ENCODE peak calls at places on chromosomes 3 and 15, in four cellular contexts. One of them, this sample, is unnamed.
A peak's percentile ranks its signal among the peaks of the same experiment; 100 is the strongest.

GRCh38 chr3:157786216-157786615 is 283.0 kb upstream of the VEPH1 start:
- DNase-seq in K562: no peak
- DNase-seq in HepG2: no peak
- DNase-seq in HCT116: no peak
- DNase-seq in this sample: peak; percentile 46

GRCh38 chr15:99122831-99123705 is 18.2 kb downstream of the SYNM start:
- DNase-seq in HepG2: no peak
- DNase-seq in K562: no peak
- DNase-seq in HCT116: no peak
- DNase-seq in this sample: no peak

GRCh38 chr3:71520186-71521020 is 63.1 kb downstream of the FOXP1 start:
- DNase-seq in K562: no peak
- DNase-seq in HepG2: no peak
- DNase-seq in HCT116: no peak
- DNase-seq in this sample: no peak

GRCh38 chr3:152323834-152324233 is 55.1 kb downstream of the MBNL1 start:
- DNase-seq in HepG2: no peak
- DNase-seq in HCT116: no peak
- DNase-seq in K562: no peak
- DNase-seq in this sample: no peak

GRCh38 chr15:45454825-45455224 is 67.7 kb downstream of the SLC30A4 start:
- DNase-seq in HepG2: no peak
- DNase-seq in HCT116: peak; percentile 73
- DNase-seq in K562: no peak
- DNase-seq in this sample: no peak

GRCh38 chr3:131361464-131362421 is 19.8 kb upstream of the NUDT16 start:
- DNase-seq in K562: peak; percentile 83
- DNase-seq in HCT116: peak; percentile 98
- DNase-seq in HepG2: no peak
- DNase-seq in this sample: peak; percentile 67

GRCh38 chr3:133804896-133805295 is 719 bp upstream of the SRPRB start:
- DNase-seq in K562: no peak
- DNase-seq in HepG2: no peak
- DNase-seq in HCT116: no peak
- DNase-seq in this sample: no peak

GRCh38 chr15:39474657-39475056 is 106.2 kb upstream of the THBS1 start:
- DNase-seq in HepG2: no peak
- DNase-seq in HCT116: no peak
- DNase-seq in K562: no peak
- DNase-seq in this sample: no peak

GRCh38 chr3:42544492-42545283 is 37.1 kb downstream of the SEC22C start:
- DNase-seq in HCT116: no peak
- DNase-seq in K562: no peak
- DNase-seq in HepG2: peak; percentile 72
- DNase-seq in this sample: no peak

GRCh38 chr3:88896026-88896425 is 211.4 kb upstream of the EPHA3 start:
- DNase-seq in HCT116: no peak
- DNase-seq in HepG2: no peak
- DNase-seq in K562: no peak
- DNase-seq in this sample: no peak

GRCh38 chr3:112685435-112685834 is 44.5 kb upstream of the CCDC80 start:
- DNase-seq in HepG2: no peak
- DNase-seq in HCT116: no peak
- DNase-seq in K562: no peak
- DNase-seq in this sample: no peak

GRCh38 chr3:45986303-45986982 is 9.2 kb downstream of the FYCO1 start:
- DNase-seq in HepG2: peak; percentile 91
- DNase-seq in K562: no peak
- DNase-seq in HCT116: no peak
- DNase-seq in this sample: peak; percentile 18

GRCh38 chr15:72197460-72198409 is at the start of gene GRAMD2A:
- DNase-seq in K562: no peak
- DNase-seq in HepG2: no peak
- DNase-seq in HCT116: peak; percentile 61
- DNase-seq in this sample: no peak

GRCh38 chr15:72198410-72199270 is 1.1 kb upstream of the GRAMD2A start:
- DNase-seq in HepG2: no peak
- DNase-seq in K562: no peak
- DNase-seq in HCT116: no peak
- DNase-seq in this sample: no peak

GRCh38 chr15:72197045-72197459 is 535 bp downstream of the GRAMD2A start:
- DNase-seq in HCT116: no peak
- DNase-seq in K562: no peak
- DNase-seq in HepG2: no peak
- DNase-seq in this sample: no peak

GRCh38 chr15:72195101-72195511 is 2.5 kb downstream of the GRAMD2A start:
- DNase-seq in K562: no peak
- DNase-seq in HepG2: no peak
- DNase-seq in HCT116: no peak
- DNase-seq in this sample: no peak

DNA sequence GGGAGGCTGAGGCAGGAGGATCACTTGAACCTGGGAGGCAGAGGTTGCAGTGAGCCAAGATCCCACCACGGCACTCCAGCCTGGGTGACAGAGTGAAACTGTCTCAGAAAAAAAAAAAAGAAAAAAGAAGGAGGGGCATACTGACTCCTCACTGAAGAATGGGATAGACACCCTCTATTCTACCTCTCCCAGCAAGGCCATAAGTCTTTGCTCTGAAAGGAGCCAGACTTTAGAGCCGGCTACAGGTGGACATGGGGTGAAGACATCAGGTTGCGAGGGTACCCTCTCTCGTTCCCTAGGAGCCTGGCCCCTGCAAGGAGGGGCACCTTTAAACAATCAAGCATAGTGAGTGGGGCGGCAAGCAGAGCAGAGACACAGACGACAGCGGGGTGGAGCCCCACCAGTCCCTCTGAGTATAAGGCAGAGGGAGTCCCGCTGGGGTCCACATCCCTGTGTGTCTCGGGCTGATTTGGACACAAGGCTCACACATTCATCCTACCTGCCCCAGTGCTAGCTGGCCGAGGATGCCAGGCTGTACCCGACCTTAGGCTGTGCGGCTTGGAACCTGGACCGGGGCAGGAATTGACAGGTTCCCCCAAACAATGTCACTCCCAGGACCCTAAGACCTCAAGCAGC is 1.1 kb downstream of the GRAMD2A start:
- DNase-seq in K562: no peak
- DNase-seq in HCT116: no peak
- DNase-seq in HepG2: no peak
- DNase-seq in this sample: no peak
- H3K4me3 ChIP-seq in K562: no peak overlapping the region
- H3K4me3 ChIP-seq in HCT116: peak overlapping the region; percentile 64
- H3K4me3 ChIP-seq in HepG2: no peak overlapping the region
- H3K4me3 ChIP-seq in this sample: peak overlapping the region; percentile 48

DNA sequence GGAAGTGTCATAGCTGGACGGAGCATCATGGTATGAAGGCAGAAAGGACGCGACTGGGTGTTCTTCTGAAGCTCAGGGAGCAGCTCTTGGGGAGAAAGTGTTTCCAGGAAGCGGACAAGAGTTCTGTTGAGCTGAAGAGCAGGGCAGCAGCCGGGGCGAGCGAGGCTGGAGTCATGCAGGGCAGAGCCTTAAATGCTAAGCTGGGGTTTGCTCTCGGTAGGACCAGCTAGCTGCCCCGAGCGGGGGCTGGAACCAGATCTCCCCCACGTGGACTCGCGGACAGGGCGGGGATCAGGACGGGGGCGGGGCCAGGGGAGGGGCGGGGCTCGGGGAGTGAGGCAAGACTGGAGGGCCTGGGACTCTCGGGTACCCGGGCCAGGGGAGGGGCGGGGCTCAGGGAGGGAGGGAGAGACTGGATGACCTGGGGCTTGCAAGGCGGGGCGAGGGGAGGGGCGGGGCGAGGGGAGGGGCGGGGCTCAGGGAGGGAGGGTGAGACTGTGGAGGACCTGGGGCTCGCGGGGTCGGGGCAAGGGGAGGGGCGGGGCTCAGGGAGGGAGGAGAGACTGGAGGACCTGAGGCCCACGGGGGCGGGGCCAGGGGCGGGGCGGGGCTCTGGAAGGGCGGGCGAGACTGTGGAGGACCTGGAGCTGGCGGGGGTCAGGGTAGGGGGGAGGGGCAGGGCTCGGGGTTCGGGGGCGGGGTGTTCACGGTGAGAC is 461 bp upstream of the FAH start:
- DNase-seq in K562: peak; percentile 98
- DNase-seq in HCT116: peak; percentile 88
- DNase-seq in HepG2: peak; percentile 90
- DNase-seq in this sample: no peak
- TF ChIP-seq POLR2AphosphoS5 in K562: no peak
- TF ChIP-seq POLR2AphosphoS5 in HCT116: peak; percentile 27
- TF ChIP-seq POLR2AphosphoS5 in HepG2: peak; percentile 54
- TF ChIP-seq POLR2AphosphoS5 in this sample: no peak

DNA sequence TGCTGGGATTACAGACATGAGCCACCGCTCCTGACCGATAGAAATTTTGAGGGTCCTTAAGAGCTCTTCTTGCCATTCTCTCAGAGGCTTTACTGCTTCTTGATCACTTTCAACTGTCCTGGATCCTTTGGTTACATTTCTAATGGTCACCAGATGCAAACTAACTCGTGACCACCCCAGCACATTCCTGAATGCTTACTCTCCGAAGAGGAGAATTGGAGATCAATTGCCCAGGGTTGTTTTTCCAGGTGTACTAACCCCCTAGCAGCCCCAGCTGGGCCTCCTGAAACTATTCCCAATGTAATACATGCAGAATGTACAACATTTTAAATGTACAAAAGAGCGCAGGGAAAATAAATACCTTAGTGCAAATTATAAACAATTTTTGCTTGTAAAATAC is 65.1 kb upstream of the TBL1XR1 start:
- DNase-seq in HCT116: no peak
- DNase-seq in K562: no peak
- DNase-seq in HepG2: peak; percentile 27
- DNase-seq in this sample: no peak
- TF ChIP-seq TCF7L2 in HCT116: no peak
- TF ChIP-seq TCF7L2 in K562: no peak
- TF ChIP-seq TCF7L2 in HepG2: no peak
- TF ChIP-seq TCF7L2 in this sample: no peak

GRCh38 chr15:74784854-74785715 is 3.2 kb downstream of the CSK start:
- DNase-seq in K562: no peak
- DNase-seq in HCT116: no peak
- DNase-seq in HepG2: no peak
- DNase-seq in this sample: no peak

GRCh38 chr15:74785716-74786032 is 3.8 kb downstream of the CSK start:
- DNase-seq in HepG2: no peak
- DNase-seq in K562: no peak
- DNase-seq in HCT116: no peak
- DNase-seq in this sample: no peak

GRCh38 chr15:74788042-74788715 is 6.3 kb downstream of the CSK start:
- DNase-seq in K562: no peak
- DNase-seq in HepG2: no peak
- DNase-seq in HCT116: no peak
- DNase-seq in this sample: no peak

GRCh38 chr15:74787251-74788041 is 5.6 kb downstream of the CSK start:
- DNase-seq in HepG2: no peak
- DNase-seq in K562: peak; percentile 43
- DNase-seq in HCT116: no peak
- DNase-seq in this sample: peak; percentile 24

DNA sequence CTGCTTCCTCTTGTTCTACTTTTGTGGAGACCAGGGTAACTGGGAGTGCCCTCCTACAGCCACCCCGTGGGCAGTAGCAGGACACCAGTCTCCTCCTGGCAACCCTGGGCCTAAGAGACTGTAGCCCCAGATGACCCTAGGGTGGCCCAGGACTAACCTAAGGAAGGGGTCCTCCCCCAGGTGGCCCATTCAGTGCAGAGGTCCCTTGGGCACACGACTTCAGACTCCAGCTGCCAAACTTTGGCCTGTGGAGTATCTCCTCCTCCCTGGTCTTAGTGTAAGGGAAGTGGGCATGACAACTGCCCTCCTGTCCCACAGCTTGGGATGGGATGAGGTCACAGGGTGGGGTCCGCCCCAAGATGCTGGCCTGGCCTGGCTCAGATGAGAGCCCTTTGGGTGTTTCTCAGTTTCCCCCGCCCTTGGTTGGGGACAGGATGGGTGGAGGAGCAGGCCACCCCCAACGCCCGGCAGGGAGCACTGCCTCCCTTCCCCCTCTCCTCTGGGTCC is 4.8 kb downstream of the CSK start:
- DNase-seq in K562: no peak
- DNase-seq in HCT116: no peak
- DNase-seq in HepG2: no peak
- DNase-seq in this sample: no peak
- H3K4me3 ChIP-seq in K562: no peak overlapping the region
- H3K4me3 ChIP-seq in HCT116: no peak overlapping the region
- H3K4me3 ChIP-seq in HepG2: no peak overlapping the region
- H3K4me3 ChIP-seq in this sample: no peak overlapping the region

DNA sequence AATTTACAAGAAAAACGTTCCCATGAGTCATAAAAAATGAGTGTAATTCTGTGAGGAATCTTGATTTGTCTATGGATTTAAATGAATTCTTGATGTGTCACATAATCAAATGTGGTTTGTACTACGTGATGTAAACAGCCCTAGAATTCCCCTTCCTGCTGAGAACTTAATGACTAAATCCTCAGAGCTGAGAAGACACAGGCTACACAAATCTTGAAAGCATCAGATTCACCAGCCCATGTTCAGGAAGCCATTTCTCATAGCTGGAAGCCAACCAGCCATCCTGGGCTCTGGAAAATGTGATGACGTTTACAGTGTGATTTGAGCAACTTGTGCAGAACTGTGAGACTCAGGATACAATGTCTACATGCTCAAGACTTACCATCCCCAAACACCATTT is 193.7 kb upstream of the MME start:
- DNase-seq in K562: no peak
- DNase-seq in HepG2: no peak
- DNase-seq in HCT116: no peak
- DNase-seq in this sample: no peak
- TF ChIP-seq POLR2AphosphoS5 in K562: no peak
- TF ChIP-seq POLR2AphosphoS5 in HepG2: no peak
- TF ChIP-seq POLR2AphosphoS5 in HCT116: no peak
- TF ChIP-seq POLR2AphosphoS5 in this sample: no peak

This sample was measured in Panc1.